ENCODE peak calls at places on chromosome 9, in seven cellular contexts. M is GM12865, F is stomach, L is AG04450, T is RWPE1, H is neural progenitor cell, P is IMR-90. A is an unnamed sample.
A peak's percentile ranks its signal among the peaks of the same experiment; 100 is the strongest.

GRCh38 chr9:36332006-36332405 is 68.1 kb downstream of the RNF38 start:
- DNase-seq in M (no peak), F (no peak), L (no peak), T (no peak), H (no peak), P (peak; percentile 10), A (no peak)

GRCh38 chr9:88418715-88419540 is 30.7 kb downstream of the SPIN1 start:
- DNase-seq in M (peak; percentile 2), F (no peak), L (no peak), T (no peak), H (no peak), P (no peak), A (no peak)

GRCh38 chr9:88889386-88889785 is 101.9 kb upstream of the S1PR3 start:
- DNase-seq in M (no peak), F (no peak), L (no peak), T (no peak), H (no peak), P (peak; percentile 32), A (no peak)

GRCh38 chr9:90801507-90802289 is at the start of gene SYK:
- DNase-seq in M (peak; percentile 54), F (peak; percentile 79), L (no peak), T (peak; percentile 63), H (peak; percentile 60), P (no peak), A (no peak)

GRCh38 chr9:13023498-13023897 is 248.7 kb downstream of the LURAP1L start:
- DNase-seq in M (no peak), F (no peak), L (no peak), T (peak; percentile 19), H (no peak), P (peak; percentile 2), A (no peak)

GRCh38 chr9:17906841-17907779 is 328.2 kb downstream of the SH3GL2 start:
- DNase-seq in M (no peak), F (peak; percentile 39), L (no peak), T (no peak), H (peak; percentile 50), P (no peak), A (peak; percentile 18)

GRCh38 chr9:130315446-130316226 is 50.1 kb downstream of the HMCN2 start:
- DNase-seq in M (peak; percentile 18), F (no peak), L (no peak), T (no peak), H (no peak), P (no peak), A (no peak)

GRCh38 chr9:132175431-132175830 is 13.6 kb downstream of the NTNG2 start:
- DNase-seq in M (no peak), F (no peak), L (no peak), T (no peak), H (no peak), P (no peak), A (no peak)

GRCh38 chr9:130143279-130143893 is 28.8 kb upstream of the NCS1 start:
- DNase-seq in M (no peak), F (no peak), L (no peak), T (no peak), H (no peak), P (no peak), A (no peak)

GRCh38 chr9:3431890-3432289 is 93.9 kb downstream of the RFX3 start:
- DNase-seq in M (no peak), F (no peak), L (no peak), T (no peak), H (no peak), P (no peak), A (no peak)

GRCh38 chr9:123318192-123318591 is 37.8 kb upstream of the CRB2 start:
- DNase-seq in M (peak; percentile 92), F (no peak), L (no peak), T (no peak), H (no peak), P (no peak), A (peak; percentile 82)

GRCh38 chr9:33524431-33524947 is 438 bp downstream of the ANKRD18B start:
- DNase-seq in M (no peak), F (no peak), L (no peak), T (no peak), H (peak; percentile 39), P (no peak), A (peak; percentile 12)

GRCh38 chr9:71352837-71353236 is 231.4 kb upstream of the TRPM3 start:
- DNase-seq in M (no peak), F (no peak), L (no peak), T (no peak), H (no peak), P (no peak), A (no peak)

GRCh38 chr9:121736147-121736721 is 84.8 kb downstream of the DAB2IP start:
- DNase-seq in M (no peak), F (peak; percentile 82), L (no peak), T (peak; percentile 85), H (peak; percentile 91), P (peak; percentile 25), A (no peak)

GRCh38 chr9:68793605-68794343 is 88.7 kb downstream of the PIP5K1B start:
- DNase-seq in M (peak; percentile 64), F (no peak), L (no peak), T (no peak), H (no peak), P (no peak), A (peak; percentile 9)

GRCh38 chr9:131015112-131015511 is 6.1 kb downstream of the LAMC3 start:
- DNase-seq in M (no peak), F (no peak), L (no peak), T (no peak), H (no peak), P (no peak), A (no peak)

GRCh38 chr9:19161257-19162025 is 34.1 kb upstream of the PLIN2 start:
- DNase-seq in M (peak; percentile 60), F (peak; percentile 50), L (peak; percentile 81), T (peak; percentile 79), H (no peak), P (peak; percentile 99), A (peak; percentile 40)

GRCh38 chr9:133122935-133123611 is 2.0 kb upstream of the RALGDS start:
- DNase-seq in M (no peak), F (no peak), L (no peak), T (no peak), H (no peak), P (peak; percentile 45), A (no peak)

GRCh38 chr9:107919263-107919662 is 429.7 kb upstream of the KLF4 start:
- DNase-seq in M (no peak), F (no peak), L (no peak), T (no peak), H (no peak), P (no peak), A (no peak)
- TF ChIP-seq CTCF in M (no peak), F (no peak), L (no peak), T (no peak), H (no peak), P (no peak), A (no peak)

GRCh38 chr9:128636556-128637530 is 19.8 kb downstream of the DYNC2I2 start:
- DNase-seq in M (no peak), F (no peak), L (no peak), T (no peak), H (no peak), P (no peak), A (peak; percentile 13)

GRCh38 chr9:128634651-128635262 is 21.9 kb downstream of the DYNC2I2 start:
- DNase-seq in M (no peak), F (no peak), L (no peak), T (no peak), H (no peak), P (no peak), A (no peak)

GRCh38 chr9:128637656-128638055 is 19.0 kb downstream of the DYNC2I2 start:
- DNase-seq in M (no peak), F (no peak), L (peak; percentile 13), T (no peak), H (no peak), P (peak; percentile 54), A (no peak)

GRCh38 chr9:128635266-128636023 is 21.2 kb downstream of the DYNC2I2 start:
- DNase-seq in M (no peak), F (peak; percentile 93), L (peak; percentile 89), T (peak; percentile 99), H (peak; percentile 66), P (peak; percentile 94), A (no peak)

GRCh38 chr9:128636024-128636390 is 20.6 kb downstream of the DYNC2I2 start:
- DNase-seq in M (no peak), F (peak; percentile 85), L (no peak), T (peak; percentile 90), H (peak; percentile 48), P (no peak), A (no peak)
- TF ChIP-seq CTCF in M (no peak), F (no peak), L (peak; percentile 37), T (peak; percentile 80), H (peak; percentile 29), P (no peak), A (no peak)

GRCh38 chr9:92324889-92325268 is 271 bp downstream of the NOL8 start:
- DNase-seq in M (no peak), F (no peak), L (no peak), T (no peak), H (no peak), P (no peak), A (no peak)

GRCh38 chr9:92325991-92326500 is 293 bp downstream of the CENPP start:
- DNase-seq in M (peak; percentile 30), F (no peak), L (no peak), T (peak; percentile 56), H (no peak), P (peak; percentile 2), A (peak; percentile 41)

GRCh38 chr9:92327283-92327850 is 1.6 kb downstream of the CENPP start:
- DNase-seq in M (no peak), F (no peak), L (no peak), T (peak; percentile 67), H (no peak), P (no peak), A (no peak)

GRCh38 chr9:92325269-92325990 is at the start of the genes CENPP and NOL8:
- DNase-seq in M (peak; percentile 91), F (peak; percentile 82), L (peak; percentile 59), T (peak; percentile 98), H (peak; percentile 94), P (peak; percentile 86), A (peak; percentile 88)

GRCh38 chr9:92328225-92328624 is 2.5 kb downstream of the CENPP start:
- DNase-seq in M (peak; percentile 30), F (no peak), L (peak; percentile 41), T (peak; percentile 53), H (peak; percentile 16), P (peak; percentile 78), A (no peak)
- TF ChIP-seq CTCF in M (no peak), F (no peak), L (peak; percentile 55), T (peak; percentile 37), H (peak; percentile 24), P (peak; percentile 62), A (peak; percentile 19)

DNA sequence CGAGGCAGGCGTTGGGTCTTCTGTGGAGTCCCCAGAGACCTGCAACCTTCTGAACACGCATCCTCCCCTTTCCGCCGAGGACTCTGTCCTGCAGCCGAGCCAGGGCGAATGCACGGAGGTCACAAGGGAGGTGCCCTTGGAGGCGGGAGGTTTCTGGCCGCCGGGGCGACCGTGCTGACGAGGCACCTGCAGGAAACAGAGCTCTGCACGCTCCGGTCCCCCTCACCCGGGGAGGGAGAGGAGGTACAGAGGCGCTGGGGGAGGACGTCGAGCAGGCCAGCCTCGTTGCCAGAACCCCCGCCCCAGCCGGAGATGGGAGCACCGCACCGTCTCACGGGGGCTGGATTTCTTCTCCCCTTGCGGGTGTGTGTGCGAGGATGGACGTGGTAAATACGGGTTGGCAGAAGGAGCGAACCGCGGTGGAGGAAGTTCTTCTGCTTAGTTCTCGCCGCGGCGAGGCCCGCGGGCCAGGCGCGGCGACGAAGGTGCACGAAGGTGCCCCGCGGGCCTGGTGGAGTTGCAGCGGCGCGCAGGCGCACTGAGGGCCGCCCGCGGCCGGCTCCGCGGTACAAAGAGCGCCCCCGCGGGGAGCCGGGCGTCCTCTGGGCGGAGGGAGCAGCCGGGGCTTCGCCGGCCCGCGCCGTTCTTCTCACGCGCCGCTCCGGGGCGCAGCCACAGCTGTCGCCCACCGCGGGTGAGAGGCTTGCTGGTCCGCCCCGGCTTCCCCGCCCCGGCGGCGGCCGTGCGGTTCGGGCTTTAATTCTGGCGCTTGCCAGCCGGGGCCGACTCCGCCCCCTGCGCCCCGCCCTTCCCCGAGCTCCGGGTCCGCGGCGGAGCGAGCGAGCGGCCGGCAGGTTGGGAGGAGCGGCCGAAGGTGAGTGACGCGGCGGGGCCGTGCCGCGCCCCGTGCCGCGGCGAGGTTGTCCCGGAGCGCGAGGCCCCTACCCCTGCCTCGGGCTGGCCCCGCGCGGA is 289.5 kb downstream of the DOCK8 start:
- DNase-seq in M (peak; percentile 81), F (peak; percentile 87), L (no peak), T (peak; percentile 70), H (peak; percentile 94), P (peak; percentile 24), A (peak; percentile 92)
- TF ChIP-seq CTCF in M (peak; percentile 47), F (no peak), L (no peak), T (peak; percentile 56), H (peak; percentile 29), P (peak; percentile 33), A (peak; percentile 55)